ENCODE peak calls at places on chromosomes 3 and 15, in four cellular contexts. Q is PC-3; M is stomach; Z is activated naive CD8-positive, alpha-beta T cell treated with anti-CD3 and anti-CD28 coated beads for 36 hours. J is an unnamed sample.
A peak's percentile ranks its signal among the peaks of the same experiment; 100 is the strongest.

GRCh38 chr15:94584833-94585244 is 353.5 kb downstream of the MCTP2 start:
- DNase-seq in Q (no peak), M (no peak), Z (peak; percentile 70), J (peak; percentile 52)

GRCh38 chr3:109731639-109732473 is 394.5 kb upstream of the DPPA4 start:
- DNase-seq in Q (peak; percentile 84), M (peak; percentile 53), Z (peak; percentile 21), J (peak; percentile 81)

GRCh38 chr3:129599607-129600006 is 6.9 kb downstream of the PLXND1 start:
- DNase-seq in Q (peak; percentile 2), M (no peak), Z (no peak), J (no peak)

GRCh38 chr15:48604567-48604966 is 40.9 kb downstream of the FBN1 start:
- DNase-seq in Q (no peak), M (no peak), Z (no peak), J (no peak)

GRCh38 chr15:82114660-82115059 is 68.8 kb upstream of the MEX3B start:
- DNase-seq in Q (no peak), M (no peak), Z (no peak), J (no peak)

GRCh38 chr3:72187131-72187530 is 402.2 kb upstream of the PROK2 start:
- DNase-seq in Q (no peak), M (no peak), Z (no peak), J (peak; percentile 91)

GRCh38 chr15:95439812-95440380 is 890.6 kb upstream of the NR2F2 start:
- DNase-seq in Q (no peak), M (no peak), Z (no peak), J (no peak)

GRCh38 chr3:192054881-192055280 is 593.9 kb downstream of the PYDC2 start:
- DNase-seq in Q (peak; percentile 49), M (no peak), Z (no peak), J (no peak)

GRCh38 chr3:9108876-9109569 is 140.4 kb downstream of the SRGAP3 start:
- DNase-seq in Q (no peak), M (no peak), Z (no peak), J (no peak)

GRCh38 chr15:60494108-60494507 is 15.2 kb upstream of the ICE2 start:
- DNase-seq in Q (no peak), M (no peak), Z (no peak), J (no peak)

GRCh38 chr15:78000089-78000926 is 77.2 kb downstream of the TBC1D2B start:
- DNase-seq in Q (peak; percentile 56), M (peak; percentile 97), Z (peak; percentile 75), J (peak; percentile 96)

GRCh38 chr15:91984006-91984405 is 130.5 kb downstream of the SLCO3A1 start:
- DNase-seq in Q (no peak), M (no peak), Z (no peak), J (no peak)

GRCh38 chr3:120753831-120754230 is 11.3 kb downstream of the GTF2E1 start:
- DNase-seq in Q (no peak), M (no peak), Z (no peak), J (no peak)

GRCh38 chr15:85897207-85897817 is 102.6 kb upstream of the KLHL25 start:
- DNase-seq in Q (no peak), M (no peak), Z (no peak), J (no peak)

GRCh38 chr3:143825513-143825912 is 22.8 kb downstream of the SLC9A9 start:
- DNase-seq in Q (no peak), M (no peak), Z (no peak), J (no peak)

J was measured in Karpas-422.